ENCODE peak calls at places on chromosomes 12 and 14, in ten cellular contexts. C is ovary, N is stomach, G is breast epithelium, Y is esophagus muscularis mucosa, A is vagina, O is heart left ventricle, W is uterus, X is A549, Z is IMR-90. J is an unnamed sample.
A peak's percentile ranks its signal among the peaks of the same experiment; 100 is the strongest.

GRCh38 chr14:59823190-59823589 is 47.4 kb downstream of the RTN1 start:
- DNase-seq in O (no peak), W (no peak), N (no peak), A (no peak), Z (no peak), C (no peak), G (no peak), X (no peak), Y (no peak), J (no peak)

GRCh38 chr14:20684662-20685456 is 499 bp downstream of the RNASE4 start:
- DNase-seq in A (no peak), Y (no peak), N (peak; percentile 46), O (no peak), W (peak; percentile 62), C (peak; percentile 57), Z (peak; percentile 43), G (peak; percentile 45), X (peak; percentile 34), J (no peak)

GRCh38 chr12:3750616-3751015 is 2.3 kb downstream of the CRACR2A start:
- DNase-seq in O (no peak), W (no peak), Y (peak; percentile 39), A (peak; percentile 94), X (no peak), C (no peak), Z (no peak), N (no peak), G (no peak), J (no peak)

GRCh38 chr12:74285773-74286172 is 251.9 kb upstream of the ATXN7L3B start:
- DNase-seq in C (no peak), W (no peak), A (no peak), Z (no peak), X (no peak), O (no peak), N (no peak), Y (no peak), G (no peak), J (no peak)

GRCh38 chr12:90233168-90234100 is 524.8 kb upstream of the ATP2B1 start:
- DNase-seq in A (no peak), C (no peak), G (no peak), N (no peak), Y (no peak), O (no peak), W (no peak), Z (no peak), X (no peak), J (no peak)

GRCh38 chr12:66103011-66103913 is 27.3 kb downstream of the LLPH start:
- DNase-seq in X (no peak), N (no peak), Z (peak; percentile 31), W (no peak), G (no peak), O (no peak), A (no peak), Y (no peak), C (no peak), J (no peak)

GRCh38 chr12:92762773-92763172 is 60.0 kb downstream of the PLEKHG7 start:
- DNase-seq in G (no peak), A (no peak), N (no peak), C (no peak), O (no peak), Z (no peak), Y (no peak), W (no peak), X (no peak), J (no peak)

GRCh38 chr14:75911883-75912282 is 69.9 kb downstream of the TGFB3 start:
- DNase-seq in Y (no peak), G (no peak), C (no peak), O (no peak), N (no peak), A (no peak), Z (no peak), X (no peak), W (no peak), J (no peak)

GRCh38 chr12:9134981-9135628 is 19.4 kb upstream of the A2M start:
- DNase-seq in W (no peak), X (peak; percentile 4), O (no peak), G (no peak), Y (no peak), C (no peak), Z (peak; percentile 3), A (no peak), N (no peak), J (no peak)

GRCh38 chr12:93019911-93020224 is 90.8 kb upstream of the EEA1 start:
- DNase-seq in Z (no peak), N (peak; percentile 47), X (no peak), Y (no peak), G (no peak), W (no peak), O (no peak), C (peak; percentile 81), A (no peak), J (no peak)

GRCh38 chr12:4089147-4089606 is 184.4 kb upstream of the CCND2 start:
- DNase-seq in O (no peak), N (no peak), A (no peak), G (no peak), X (no peak), Y (no peak), W (no peak), Z (no peak), C (no peak), J (no peak)

GRCh38 chr14:50527970-50528369 is 4.4 kb downstream of the MAP4K5 start:
- DNase-seq in G (no peak), O (no peak), C (no peak), Z (peak; percentile 65), A (no peak), X (no peak), W (no peak), N (no peak), Y (no peak), J (no peak)

GRCh38 chr14:50531595-50532501 is 521 bp downstream of the MAP4K5 start:
- DNase-seq in A (no peak), Y (no peak), O (peak; percentile 79), W (peak; percentile 47), N (peak; percentile 48), G (peak; percentile 22), C (peak; percentile 68), X (no peak), Z (peak; percentile 29), J (peak; percentile 76)

GRCh38 chr14:50530358-50530757 is 2.0 kb downstream of the MAP4K5 start:
- DNase-seq in X (no peak), Z (peak; percentile 69), C (no peak), G (no peak), N (no peak), W (no peak), A (no peak), Y (no peak), O (no peak), J (no peak)

GRCh38 chr14:50530794-50531193 is 1.6 kb downstream of the MAP4K5 start:
- DNase-seq in W (no peak), G (no peak), O (no peak), Z (no peak), Y (no peak), X (no peak), A (no peak), C (no peak), N (no peak), J (no peak)

GRCh38 chr14:50529288-50530179 is 2.8 kb downstream of the MAP4K5 start:
- DNase-seq in A (no peak), G (no peak), N (no peak), O (no peak), X (no peak), C (no peak), Y (no peak), W (no peak), Z (peak; percentile 31), J (no peak)
- H3K4me3 ChIP-seq in A (no peak overlapping the region), G (no peak overlapping the region), N (no peak overlapping the region), O (no peak overlapping the region), X (no peak overlapping the region), C (no peak overlapping the region), Y (peak overlapping the region; percentile 90), W (no peak overlapping the region), Z (peak overlapping the region; percentile 41), J (peak overlapping the region; percentile 83)

GRCh38 chr12:132674561-132674960 is 12.6 kb downstream of the POLE start:
- DNase-seq in G (no peak), W (no peak), X (no peak), C (no peak), A (no peak), N (no peak), Z (no peak), Y (no peak), O (no peak), J (no peak)
- TF ChIP-seq POLR2A in G (no peak), W (no peak), X (no peak), C (no peak), A (no peak), N (no peak), Z (no peak), Y (no peak), O (no peak), J (no peak)

DNA sequence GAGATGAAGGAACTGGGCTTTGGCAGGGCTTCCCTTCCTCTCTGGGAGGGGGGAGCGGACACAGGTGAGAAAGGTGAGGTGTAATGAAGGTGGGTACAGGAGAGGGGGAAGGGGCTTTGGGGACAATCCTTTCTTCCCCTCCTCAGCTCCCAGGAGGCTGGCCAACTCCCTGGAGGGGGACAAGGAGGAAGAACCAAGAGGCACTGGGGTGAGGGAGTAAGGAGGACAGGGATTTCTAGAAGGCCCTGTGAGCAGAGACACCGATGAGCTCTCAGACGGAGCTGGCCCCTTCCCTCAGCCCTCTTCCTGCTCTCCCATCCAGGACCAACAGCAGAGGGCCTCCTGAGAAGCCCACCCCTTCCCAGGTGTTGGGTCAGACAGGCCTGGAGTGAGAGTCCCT is 53.4 kb downstream of the PLEKHG3 start:
- DNase-seq in O (no peak), W (no peak), G (no peak), A (no peak), C (peak; percentile 31), N (no peak), Z (no peak), X (no peak), Y (no peak), J (no peak)
- H3K27ac ChIP-seq in O (peak overlapping the region; percentile 69), W (peak overlapping the region; percentile 85), G (peak overlapping the region; percentile 8), A (no peak overlapping the region), C (peak overlapping the region; percentile 53), N (peak overlapping the region; percentile 61), Z (peak overlapping the region; percentile 64), X (peak overlapping the region; percentile 93), Y (no peak overlapping the region), J (peak overlapping the region; percentile 68)

GRCh38 chr12:123757555-123757954 is 4.5 kb upstream of the DNAH10 start:
- DNase-seq in X (no peak), C (no peak), O (no peak), A (no peak), Y (no peak), G (no peak), W (peak; percentile 29), N (no peak), Z (peak; percentile 89), J (no peak)

GRCh38 chr12:123750159-123750656 is 11.9 kb upstream of the DNAH10 start:
- DNase-seq in N (no peak), A (no peak), C (no peak), Z (no peak), O (no peak), W (no peak), X (no peak), G (no peak), Y (no peak), J (no peak)

GRCh38 chr12:123749355-123749754 is 12.7 kb upstream of the DNAH10 start:
- DNase-seq in W (no peak), N (no peak), X (no peak), A (no peak), Y (no peak), O (no peak), Z (no peak), G (no peak), C (no peak), J (no peak)

GRCh38 chr12:123752046-123752445 is 10.1 kb upstream of the DNAH10 start:
- DNase-seq in W (no peak), C (no peak), Y (no peak), O (no peak), A (no peak), G (no peak), X (no peak), Z (no peak), N (no peak), J (no peak)

GRCh38 chr12:123754041-123754757 is 7.9 kb upstream of the DNAH10 start:
- DNase-seq in G (no peak), N (no peak), X (no peak), A (no peak), C (no peak), Z (no peak), O (no peak), W (no peak), Y (no peak), J (no peak)
- H3K4me3 ChIP-seq in G (no peak overlapping the region), N (no peak overlapping the region), X (no peak overlapping the region), A (no peak overlapping the region), C (no peak overlapping the region), Z (no peak overlapping the region), O (no peak overlapping the region), W (no peak overlapping the region), Y (no peak overlapping the region), J (no peak overlapping the region)

J was measured in suprapubic skin.